ENCODE peak calls at places on chromosomes 11 and 22, in four cellular contexts. H, Y, R and N are unnamed samples.

GRCh38 chr11:74769058-74769457 is 20.4 kb downstream of the RNF169 start:
- DNase-seq in H (no peak), Y (no peak), R (no peak), N (no peak)

GRCh38 chr11:32427935-32428664 is 7.2 kb downstream of the WT1 start:
- DNase-seq in H (peak), Y (no peak), R (no peak), N (peak)

GRCh38 chr11:84865791-84866535 is 761.2 kb downstream of the DLG2 start:
- DNase-seq in H (no peak), Y (peak), R (no peak), N (no peak)

GRCh38 chr11:75603791-75604736 is 42.0 kb downstream of the SERPINH1 start:
- DNase-seq in H (no peak), Y (peak), R (no peak), N (no peak)

GRCh38 chr11:37755526-37755925 is 1157.5 kb upstream of the RAG2 start:
- DNase-seq in H (no peak), Y (no peak), R (no peak), N (no peak)

GRCh38 chr22:37741312-37741795 is 44.5 kb downstream of the TRIOBP start:
- DNase-seq in H (peak), Y (peak), R (no peak), N (peak)

GRCh38 chr22:27474711-27475547 is 326.6 kb downstream of the MN1 start:
- DNase-seq in H (peak), Y (peak), R (peak), N (no peak)

GRCh38 chr11:100948936-100949335 is 180.7 kb downstream of the PGR start:
- DNase-seq in H (no peak), Y (no peak), R (no peak), N (no peak)

GRCh38 chr22:39349506-39349966 is 255 bp upstream of the SYNGR1 start:
- DNase-seq in H (peak), Y (peak), R (no peak), N (peak)

GRCh38 chr11:73322986-73323306 is 14.9 kb downstream of the ARHGEF17 start:
- DNase-seq in H (no peak), Y (no peak), R (no peak), N (no peak)

GRCh38 chr11:128956401-128957203 is 13.9 kb upstream of the TP53AIP1 start:
- DNase-seq in H (peak), Y (peak), R (peak), N (peak)

GRCh38 chr11:22079133-22079847 is 113.6 kb upstream of the ANO5 start:
- DNase-seq in H (no peak), Y (no peak), R (no peak), N (no peak)

GRCh38 chr11:9015677-9016076 is 11.9 kb upstream of the NRIP3 start:
- DNase-seq in H (peak), Y (peak), R (peak), N (peak)

GRCh38 chr11:62857541-62857982 is 18.2 kb upstream of the WDR74 start:
- DNase-seq in H (no peak), Y (peak), R (no peak), N (no peak)

GRCh38 chr11:2743427-2744110 is 43.8 kb upstream of the KCNQ1OT1 start:
- DNase-seq in H (no peak), Y (no peak), R (no peak), N (no peak)

GRCh38 chr11:83156150-83156995 is 558 bp upstream of the PCF11 start:
- DNase-seq in H (peak), Y (peak), R (peak), N (peak)

GRCh38 chr11:117884994-117885393 is 8.5 kb upstream of the FXYD6 start:
- DNase-seq in H (no peak), Y (no peak), R (no peak), N (no peak)

GRCh38 chr22:26658671-26659478 is 1.5 kb downstream of the MIAT start:
- DNase-seq in H (peak), Y (peak), R (peak), N (peak)

GRCh38 chr11:106624377-106624776 is 393.9 kb downstream of the GUCY1A2 start:
- DNase-seq in H (peak), Y (peak), R (no peak), N (no peak)

GRCh38 chr22:36221799-36222751 is 17.3 kb downstream of the APOL2 start:
- DNase-seq in H (peak), Y (peak), R (peak), N (peak)

GRCh38 chr11:114058871-114059277 is 637 bp upstream of the ZBTB16 start:
- DNase-seq in H (peak), Y (no peak), R (no peak), N (peak)

GRCh38 chr22:28171135-28171534 is 252.1 kb upstream of the PITPNB start:
- DNase-seq in H (no peak), Y (no peak), R (no peak), N (peak)

GRCh38 chr11:115505165-115505564 is 950 bp upstream of the CADM1 start:
- DNase-seq in H (peak), Y (no peak), R (no peak), N (peak)

GRCh38 chr11:12724301-12725046 is 50.3 kb downstream of the TEAD1 start:
- DNase-seq in H (peak), Y (peak), R (peak), N (peak)

GRCh38 chr22:46851941-46852340 is 89.5 kb downstream of the TBC1D22A start:
- DNase-seq in H (no peak), Y (no peak), R (no peak), N (no peak)

GRCh38 chr11:72228229-72228843 is 3.8 kb downstream of the INPPL1 start:
- DNase-seq in H (peak), Y (no peak), R (no peak), N (no peak)

GRCh38 chr22:37401401-37401859 is 25.8 kb downstream of the ELFN2 start:
- DNase-seq in H (no peak), Y (no peak), R (no peak), N (no peak)

GRCh38 chr22:45818130-45819085 is 146.8 kb downstream of the ATXN10 start:
- DNase-seq in H (peak), Y (no peak), R (no peak), N (peak)

GRCh38 chr11:69826773-69827172 is 7.6 kb upstream of the FGF3 start:
- DNase-seq in H (no peak), Y (no peak), R (no peak), N (no peak)

GRCh38 chr11:79371724-79372123 is 69.1 kb downstream of the TENM4 start:
- DNase-seq in H (no peak), Y (no peak), R (no peak), N (no peak)

GRCh38 chr22:46145896-46146295 is 4.4 kb upstream of the PPARA start:
- DNase-seq in H (no peak), Y (no peak), R (no peak), N (no peak)

GRCh38 chr22:46929689-46930225 is 167.3 kb downstream of the TBC1D22A start:
- DNase-seq in H (no peak), Y (no peak), R (no peak), N (no peak)

GRCh38 chr11:94449437-94449836 is 44.2 kb downstream of the MRE11 start:
- DNase-seq in H (no peak), Y (peak), R (no peak), N (no peak)

GRCh38 chr11:47233989-47234668 is 14.5 kb downstream of the ACP2 start:
- DNase-seq in H (peak), Y (peak), R (no peak), N (peak)
- TF ChIP-seq CTCF in H (peak), Y (peak), R (peak), N (peak)

GRCh38 chr11:99419991-99420390 is 399.2 kb downstream of the CNTN5 start:
- DNase-seq in H (no peak), Y (peak), R (no peak), N (no peak)
- TF ChIP-seq EZH2phosphoT487 in H (no peak), Y (no peak), R (no peak), N (no peak)

DNA sequence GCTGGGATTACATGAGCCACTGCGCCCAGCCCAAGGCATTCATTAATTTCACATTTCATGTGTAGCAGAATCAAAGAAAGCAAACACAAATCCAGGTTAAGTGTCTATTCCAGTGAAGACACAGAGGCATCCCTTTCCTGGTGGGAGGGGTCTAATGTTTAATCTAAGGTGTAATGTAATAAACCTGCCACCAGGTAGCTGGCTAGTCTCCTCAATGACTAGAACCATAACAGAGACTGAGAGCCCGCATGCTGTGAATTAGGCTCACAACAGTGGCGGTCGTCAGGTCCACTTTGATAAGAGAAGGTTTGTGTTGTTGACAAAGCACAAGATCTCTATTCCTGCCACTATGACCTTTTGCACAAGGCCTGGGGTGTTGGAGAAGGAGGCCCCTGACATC is 64.2 kb upstream of the ADA2 start:
- DNase-seq in H (peak), Y (no peak), R (no peak), N (no peak)
- TF ChIP-seq CTCF in H (peak), Y (no peak), R (peak), N (no peak)

GRCh38 chr11:11155962-11156815 is 196.9 kb downstream of the CSNK2A3 start:
- DNase-seq in H (peak), Y (peak), R (peak), N (peak)

GRCh38 chr11:11157201-11157600 is 195.8 kb downstream of the CSNK2A3 start:
- DNase-seq in H (peak), Y (peak), R (peak), N (peak)

GRCh38 chr11:11149671-11150459 is 203.2 kb downstream of the CSNK2A3 start:
- DNase-seq in H (no peak), Y (no peak), R (no peak), N (no peak)

GRCh38 chr11:11148598-11148997 is 204.5 kb downstream of the CSNK2A3 start:
- DNase-seq in H (no peak), Y (no peak), R (no peak), N (no peak)

DNA sequence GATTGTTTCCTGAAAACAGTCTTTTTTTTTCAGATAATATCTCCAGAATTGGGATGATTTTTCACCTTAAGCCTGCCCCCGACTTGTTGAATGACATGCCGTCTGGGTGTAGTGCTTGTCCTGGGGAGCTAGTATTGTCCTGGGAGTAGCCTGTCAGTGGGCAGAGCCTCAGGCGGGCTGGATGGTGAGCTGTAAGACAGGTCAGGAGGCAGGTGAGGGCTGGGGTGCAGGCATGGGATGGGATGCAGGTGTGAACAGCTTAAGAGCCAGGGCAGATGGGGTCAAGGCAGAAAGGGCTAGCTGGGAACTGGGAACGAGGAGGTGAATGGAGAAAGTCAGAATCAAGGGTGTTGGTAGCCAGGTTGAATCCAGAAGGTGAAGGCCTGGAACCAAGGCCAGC is 200.2 kb downstream of the CSNK2A3 start:
- DNase-seq in H (no peak), Y (no peak), R (no peak), N (no peak)
- TF ChIP-seq EZH2phosphoT487 in H (no peak), Y (no peak), R (no peak), N (no peak)

DNA sequence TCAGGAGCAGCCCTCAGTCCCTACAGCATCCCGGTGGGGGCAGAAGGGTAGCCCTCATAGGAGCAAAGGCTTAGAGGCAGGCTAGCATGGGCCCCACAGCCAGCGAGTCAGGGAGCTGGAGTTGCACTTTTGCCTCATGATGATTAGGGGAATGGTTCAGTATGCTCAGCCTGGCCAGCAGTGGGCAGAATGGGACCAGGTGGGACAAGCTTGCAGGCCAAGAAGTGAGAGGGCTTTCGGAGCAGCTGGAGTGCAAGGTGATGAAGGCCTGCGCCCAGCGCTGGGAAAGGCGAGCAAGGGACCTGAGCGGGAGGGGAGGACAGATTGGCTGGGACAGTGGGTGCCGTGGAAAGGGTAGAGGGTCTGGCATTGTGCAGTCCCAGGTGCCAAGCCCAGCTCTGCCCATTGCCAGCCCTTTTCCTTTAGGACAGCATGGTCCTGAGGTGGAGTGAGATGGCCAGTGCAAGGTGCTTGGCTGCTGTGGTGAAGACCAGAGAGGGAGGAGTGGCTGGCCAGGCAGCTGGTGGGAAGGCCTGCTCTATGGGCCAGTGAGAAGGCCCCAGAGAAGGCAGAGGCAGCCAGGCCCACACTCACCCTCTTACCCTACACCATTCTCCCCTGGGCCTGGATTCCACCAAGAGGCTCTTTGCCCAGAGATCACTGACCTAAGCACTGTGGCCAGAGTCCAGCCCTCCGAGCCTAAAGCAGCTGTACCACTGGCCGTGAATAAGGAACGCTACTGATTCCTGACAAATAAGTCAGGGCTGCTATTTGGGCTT is 47.9 kb upstream of the SUSD2 start:
- DNase-seq in H (peak), Y (no peak), R (no peak), N (no peak)
- TF ChIP-seq CTCF in H (peak), Y (peak), R (no peak), N (peak)

GRCh38 chr11:121889168-121889567 is 226.8 kb downstream of the BLID start:
- DNase-seq in H (no peak), Y (no peak), R (no peak), N (no peak)
- TF ChIP-seq EZH2phosphoT487 in H (no peak), Y (no peak), R (no peak), N (no peak)

GRCh38 chr11:20248345-20248744 is 88.1 kb upstream of the DBX1 start:
- DNase-seq in H (no peak), Y (no peak), R (no peak), N (no peak)

GRCh38 chr11:20247540-20248138 is 87.4 kb upstream of the DBX1 start:
- DNase-seq in H (peak), Y (no peak), R (no peak), N (peak)

GRCh38 chr11:20238712-20239111 is 78.4 kb upstream of the DBX1 start:
- DNase-seq in H (no peak), Y (no peak), R (no peak), N (no peak)

GRCh38 chr11:20249313-20249873 is 89.1 kb upstream of the DBX1 start:
- DNase-seq in H (no peak), Y (no peak), R (no peak), N (no peak)

GRCh38 chr11:20243974-20244373 is 83.7 kb upstream of the DBX1 start:
- DNase-seq in H (no peak), Y (peak), R (no peak), N (no peak)
- TF ChIP-seq CTCF in H (peak), Y (peak), R (peak), N (peak)

GRCh38 chr11:122951231-122951630 is 30.4 kb downstream of the BSX start:
- DNase-seq in H (no peak), Y (no peak), R (no peak), N (peak)

GRCh38 chr11:122954455-122954854 is 27.2 kb downstream of the BSX start:
- DNase-seq in H (no peak), Y (no peak), R (no peak), N (no peak)
- TF ChIP-seq EZH2phosphoT487 in H (no peak), Y (no peak), R (no peak), N (no peak)